ENCODE peak calls at places on chromosome 22, in seven cellular contexts. S is DMS153; A is epithelial cell of esophagus; U is stimulated activated effector memory CD8-positive, alpha-beta T cell treated with anti-CD3 and anti-CD28 coated beads, Interleukin-12 subunit alpha, Interleukin-12 subunit beta, amount 100 ng/mL, for 72 hours; L is pancreas; B is iPS DF 6.9; I is iPS-NIHi11. X is an unnamed sample.

GRCh38 chr22:49017769-49018330 is 809.8 kb downstream of the BRD1 start:
- DNase-seq in S (no peak), A (no peak), U (no peak), L (no peak), B (no peak), I (peak), X (no peak)

GRCh38 chr22:40101417-40102101 is 76.2 kb upstream of the TNRC6B start:
- DNase-seq in S (no peak), A (no peak), U (no peak), L (no peak), B (no peak), I (no peak), X (no peak)

GRCh38 chr22:36863979-36864378 is 3.2 kb downstream of the NCF4 start:
- DNase-seq in S (no peak), A (no peak), U (no peak), L (no peak), B (no peak), I (no peak), X (no peak)

GRCh38 chr22:20430641-20431519 is 6.7 kb downstream of the SCARF2 start:
- DNase-seq in S (no peak), A (peak), U (no peak), L (peak), B (no peak), I (peak), X (no peak)

GRCh38 chr22:37681556-37682049 is 4.5 kb upstream of the NOL12 start:
- DNase-seq in S (peak), A (peak), U (peak), L (peak), B (no peak), I (peak), X (peak)

GRCh38 chr22:43275545-43275981 is 67.6 kb downstream of the SCUBE1 start:
- DNase-seq in S (no peak), A (peak), U (no peak), L (no peak), B (no peak), I (peak), X (peak)

GRCh38 chr22:44211256-44211945 is 30.7 kb downstream of the PARVG start:
- DNase-seq in S (no peak), A (no peak), U (no peak), L (no peak), B (no peak), I (no peak), X (no peak)

GRCh38 chr22:43953988-43954771 is 1.1 kb upstream of the SAMM50 start:
- DNase-seq in S (no peak), A (no peak), U (no peak), L (no peak), B (no peak), I (no peak), X (no peak)

GRCh38 chr22:20948450-20948849 is 18.6 kb upstream of the AIFM3 start:
- DNase-seq in S (no peak), A (no peak), U (no peak), L (no peak), B (no peak), I (no peak), X (no peak)

GRCh38 chr22:33529424-33530113 is 390.7 kb downstream of the LARGE1 start:
- DNase-seq in S (no peak), A (no peak), U (no peak), L (no peak), B (no peak), I (no peak), X (peak)

GRCh38 chr22:24331468-24332440 is 61.1 kb downstream of the SPECC1L start:
- DNase-seq in S (no peak), A (no peak), U (no peak), L (no peak), B (no peak), I (no peak), X (no peak)

GRCh38 chr22:17712441-17712840 is 61.8 kb downstream of the BID start:
- DNase-seq in S (no peak), A (peak), U (no peak), L (no peak), B (no peak), I (no peak), X (no peak)

GRCh38 chr22:19806213-19807160 is 45.9 kb downstream of the TBX1 start:
- DNase-seq in S (peak), A (peak), U (no peak), L (peak), B (no peak), I (peak), X (peak)

GRCh38 chr22:29799217-29799680 is 32.1 kb downstream of the UQCR10 start:
- DNase-seq in S (peak), A (peak), U (no peak), L (peak), B (no peak), I (peak), X (peak)

GRCh38 chr22:31995046-31995445 is 48.0 kb upstream of the SLC5A1 start:
- DNase-seq in S (no peak), A (no peak), U (no peak), L (no peak), B (no peak), I (peak), X (no peak)

GRCh38 chr22:29480512-29481264 is 670 bp downstream of the NEFH start:
- DNase-seq in S (no peak), A (peak), U (peak), L (no peak), B (no peak), I (peak), X (no peak)

GRCh38 chr22:46935506-46936377 is 173.3 kb downstream of the TBC1D22A start:
- DNase-seq in S (no peak), A (peak), U (no peak), L (peak), B (no peak), I (no peak), X (no peak)

GRCh38 chr22:19149962-19150361 is at the start of gene GSC2:
- DNase-seq in S (no peak), A (no peak), U (no peak), L (no peak), B (no peak), I (peak), X (no peak)

GRCh38 chr22:26968873-26969272 is 311.5 kb downstream of the MIAT start:
- DNase-seq in S (no peak), A (peak), U (no peak), L (no peak), B (no peak), I (no peak), X (peak)

GRCh38 chr22:19059481-19060278 is 62.5 kb downstream of the DGCR2 start:
- DNase-seq in S (no peak), A (no peak), U (no peak), L (peak), B (no peak), I (no peak), X (no peak)

GRCh38 chr22:25953276-25953675 is 211.3 kb downstream of the MYO18B start:
- DNase-seq in S (no peak), A (no peak), U (no peak), L (no peak), B (no peak), I (no peak), X (no peak)

GRCh38 chr22:44793106-44793505 is 40.7 kb downstream of the ARHGAP8 start:
- DNase-seq in S (no peak), A (no peak), U (no peak), L (no peak), B (no peak), I (no peak), X (no peak)

GRCh38 chr22:24555496-24556253 is at the start of gene SNRPD3:
- DNase-seq in S (peak), A (peak), U (peak), L (peak), B (peak), I (peak), X (peak)

GRCh38 chr22:39994566-39995345 is at the start of gene FAM83F:
- DNase-seq in S (no peak), A (peak), U (no peak), L (peak), B (no peak), I (peak), X (no peak)

GRCh38 chr22:34997921-34998320 is 68.0 kb upstream of the ISX start:
- DNase-seq in S (no peak), A (no peak), U (no peak), L (no peak), B (no peak), I (no peak), X (no peak)

GRCh38 chr22:27825174-27825573 is 23.6 kb upstream of the MN1 start:
- DNase-seq in S (no peak), A (no peak), U (no peak), L (no peak), B (no peak), I (no peak), X (no peak)

GRCh38 chr22:50245214-50246072 is 620 bp upstream of the TUBGCP6 start:
- DNase-seq in S (no peak), A (peak), U (no peak), L (no peak), B (no peak), I (no peak), X (no peak)

GRCh38 chr22:29461263-29461662 is 18.8 kb upstream of the NEFH start:
- DNase-seq in S (no peak), A (no peak), U (no peak), L (no peak), B (no peak), I (no peak), X (no peak)